ENCODE peak calls at places on chromosomes 6 and 20, in seven cellular contexts. One of them, this sample, is unnamed.

GRCh38 chr6:122995930-122996796 is at the start of gene CLVS2:
- DNase-seq in activated T-cell treated with anti-CD3 and anti-CD28 coated beads, Interleukin-2, amount 50 U/mL, for 72 hours: no peak
- DNase-seq in naive thymus-derived CD4-positive, alpha-beta T cell: no peak
- DNase-seq in NCI-H226: no peak
- DNase-seq in CD8-positive, alpha-beta T cell: no peak
- DNase-seq in epithelial cell of esophagus: peak; percentile 29
- DNase-seq in GM13977: no peak
- DNase-seq in this sample: peak; percentile 49

GRCh38 chr6:33169286-33170175 is 22.7 kb downstream of the COL11A2 start:
- DNase-seq in activated T-cell treated with anti-CD3 and anti-CD28 coated beads, Interleukin-2, amount 50 U/mL, for 72 hours: no peak
- DNase-seq in naive thymus-derived CD4-positive, alpha-beta T cell: no peak
- DNase-seq in NCI-H226: no peak
- DNase-seq in CD8-positive, alpha-beta T cell: no peak
- DNase-seq in epithelial cell of esophagus: no peak
- DNase-seq in GM13977: no peak
- DNase-seq in this sample: no peak

GRCh38 chr6:111269401-111269970 is 182.2 kb downstream of the SLC16A10 start:
- DNase-seq in activated T-cell treated with anti-CD3 and anti-CD28 coated beads, Interleukin-2, amount 50 U/mL, for 72 hours: no peak
- DNase-seq in naive thymus-derived CD4-positive, alpha-beta T cell: no peak
- DNase-seq in NCI-H226: no peak
- DNase-seq in CD8-positive, alpha-beta T cell: no peak
- DNase-seq in epithelial cell of esophagus: peak; percentile 41
- DNase-seq in GM13977: no peak
- DNase-seq in this sample: peak; percentile 52

GRCh38 chr6:12324096-12324495 is 33.9 kb downstream of the EDN1 start:
- DNase-seq in activated T-cell treated with anti-CD3 and anti-CD28 coated beads, Interleukin-2, amount 50 U/mL, for 72 hours: no peak
- DNase-seq in naive thymus-derived CD4-positive, alpha-beta T cell: no peak
- DNase-seq in NCI-H226: peak; percentile 89
- DNase-seq in CD8-positive, alpha-beta T cell: no peak
- DNase-seq in epithelial cell of esophagus: peak; percentile 100
- DNase-seq in GM13977: no peak
- DNase-seq in this sample: peak; percentile 48

GRCh38 chr6:90000864-90001731 is 106.8 kb downstream of the GJA10 start:
- DNase-seq in activated T-cell treated with anti-CD3 and anti-CD28 coated beads, Interleukin-2, amount 50 U/mL, for 72 hours: peak; percentile 67
- DNase-seq in naive thymus-derived CD4-positive, alpha-beta T cell: no peak
- DNase-seq in NCI-H226: no peak
- DNase-seq in CD8-positive, alpha-beta T cell: peak; percentile 26
- DNase-seq in epithelial cell of esophagus: peak; percentile 88
- DNase-seq in GM13977: no peak
- DNase-seq in this sample: peak; percentile 37

GRCh38 chr6:31730631-31731086 is 1.6 kb upstream of the DDAH2 start:
- DNase-seq in activated T-cell treated with anti-CD3 and anti-CD28 coated beads, Interleukin-2, amount 50 U/mL, for 72 hours: no peak
- DNase-seq in naive thymus-derived CD4-positive, alpha-beta T cell: no peak
- DNase-seq in NCI-H226: no peak
- DNase-seq in CD8-positive, alpha-beta T cell: no peak
- DNase-seq in epithelial cell of esophagus: no peak
- DNase-seq in GM13977: no peak
- DNase-seq in this sample: no peak

GRCh38 chr20:1441133-1441532 is 25.5 kb downstream of the NSFL1C start:
- DNase-seq in activated T-cell treated with anti-CD3 and anti-CD28 coated beads, Interleukin-2, amount 50 U/mL, for 72 hours: no peak
- DNase-seq in naive thymus-derived CD4-positive, alpha-beta T cell: no peak
- DNase-seq in NCI-H226: no peak
- DNase-seq in CD8-positive, alpha-beta T cell: no peak
- DNase-seq in epithelial cell of esophagus: no peak
- DNase-seq in GM13977: no peak
- DNase-seq in this sample: no peak

GRCh38 chr20:59564171-59564570 is 40.2 kb upstream of the PHACTR3 start:
- DNase-seq in activated T-cell treated with anti-CD3 and anti-CD28 coated beads, Interleukin-2, amount 50 U/mL, for 72 hours: no peak
- DNase-seq in naive thymus-derived CD4-positive, alpha-beta T cell: no peak
- DNase-seq in NCI-H226: no peak
- DNase-seq in CD8-positive, alpha-beta T cell: no peak
- DNase-seq in epithelial cell of esophagus: no peak
- DNase-seq in GM13977: peak; percentile 14
- DNase-seq in this sample: no peak

GRCh38 chr20:47610247-47610944 is 108.7 kb downstream of the NCOA3 start:
- DNase-seq in activated T-cell treated with anti-CD3 and anti-CD28 coated beads, Interleukin-2, amount 50 U/mL, for 72 hours: peak; percentile 75
- DNase-seq in naive thymus-derived CD4-positive, alpha-beta T cell: no peak
- DNase-seq in NCI-H226: peak; percentile 62
- DNase-seq in CD8-positive, alpha-beta T cell: peak; percentile 55
- DNase-seq in epithelial cell of esophagus: peak; percentile 82
- DNase-seq in GM13977: peak; percentile 58
- DNase-seq in this sample: peak; percentile 94

This sample was measured in GM23248.